ENCODE peak calls at places on chromosomes 12 and 14, in eight cellular contexts. R is head of caudate nucleus, K is tibial artery, E is HEK293T, A is NCI-H510A treated with DMSO at 0.1 percent for 48 hours, G is HTR-8/SVneo, J is activated T-cell treated with anti-CD3 and anti-CD28 coated beads for 1 hour, H is non-pigmented ciliary epithelial cell. Z is an unnamed sample.

GRCh38 chr12:98422809-98423208 is 92.6 kb upstream of the TMPO start:
- DNase-seq in R (no peak), K (no peak), E (no peak), A (no peak), G (no peak), J (no peak), H (no peak), Z (no peak)

GRCh38 chr12:24078318-24078765 is 128.9 kb upstream of the SOX5 start:
- DNase-seq in R (no peak), K (no peak), E (no peak), A (no peak), G (no peak), J (no peak), H (no peak), Z (peak)

GRCh38 chr12:79420146-79420618 is 270.6 kb downstream of the PAWR start:
- DNase-seq in R (no peak), K (no peak), E (peak), A (peak), G (peak), J (no peak), H (peak), Z (peak)

GRCh38 chr14:99945732-99946651 is 119.2 kb upstream of the EVL start:
- DNase-seq in R (no peak), K (no peak), E (peak), A (no peak), G (no peak), J (no peak), H (no peak), Z (no peak)

GRCh38 chr12:124599074-124599999 is 31.9 kb upstream of the NCOR2 start:
- DNase-seq in R (no peak), K (no peak), E (no peak), A (no peak), G (no peak), J (no peak), H (no peak), Z (no peak)

GRCh38 chr12:34398706-34399630 is 376.7 kb downstream of the ALG10 start:
- DNase-seq in R (peak), K (peak), E (no peak), A (no peak), G (no peak), J (no peak), H (no peak), Z (no peak)

GRCh38 chr12:77007476-77007875 is 57.9 kb downstream of the E2F7 start:
- DNase-seq in R (no peak), K (no peak), E (no peak), A (no peak), G (no peak), J (no peak), H (no peak), Z (peak)

GRCh38 chr12:102459314-102459713 is 21.0 kb downstream of the IGF1 start:
- DNase-seq in R (no peak), K (no peak), E (no peak), A (no peak), G (no peak), J (no peak), H (no peak), Z (no peak)

GRCh38 chr12:52946797-52947547 is 1.9 kb upstream of the KRT18 start:
- DNase-seq in R (no peak), K (no peak), E (no peak), A (no peak), G (no peak), J (no peak), H (no peak), Z (no peak)

GRCh38 chr12:131900397-131900796 is 6.0 kb downstream of the ULK1 start:
- DNase-seq in R (no peak), K (no peak), E (no peak), A (peak), G (no peak), J (no peak), H (no peak), Z (no peak)

GRCh38 chr14:58922211-58922940 is 266.1 kb upstream of the DAAM1 start:
- DNase-seq in R (no peak), K (no peak), E (no peak), A (no peak), G (no peak), J (no peak), H (no peak), Z (no peak)

GRCh38 chr12:119236372-119236771 is 57.6 kb downstream of the HSPB8 start:
- DNase-seq in R (no peak), K (no peak), E (no peak), A (no peak), G (no peak), J (no peak), H (no peak), Z (no peak)

GRCh38 chr12:131138638-131139362 is 185.1 kb downstream of the ADGRD1 start:
- DNase-seq in R (no peak), K (no peak), E (no peak), A (no peak), G (no peak), J (no peak), H (no peak), Z (no peak)

GRCh38 chr14:38959021-38959420 is 144.0 kb downstream of the SEC23A start:
- DNase-seq in R (no peak), K (no peak), E (no peak), A (no peak), G (no peak), J (no peak), H (no peak), Z (no peak)